ENCODE peak calls at places on chromosomes 13 and 19, in seven cellular contexts. C, P, V, F, Z, Y and L are unnamed samples.

GRCh38 chr13:26473571-26474230 is 83.8 kb upstream of the WASF3 start:
- DNase-seq in V (no peak), Y (no peak), F (no peak), C (no peak), P (no peak), Z (no peak), L (no peak)

GRCh38 chr13:44354884-44355283 is 18.7 kb upstream of the SERP2 start:
- DNase-seq in P (no peak), C (no peak), F (no peak), Z (no peak), Y (no peak), V (no peak), L (no peak)

GRCh38 chr13:71219671-71220070 is 647.3 kb downstream of the DACH1 start:
- DNase-seq in Y (no peak), F (no peak), Z (no peak), V (no peak), P (no peak), C (peak; percentile 13), L (no peak)

GRCh38 chr19:47497821-47498520 is 14.0 kb upstream of the KPTN start:
- DNase-seq in Y (no peak), Z (no peak), C (no peak), P (no peak), F (no peak), V (no peak), L (no peak)

GRCh38 chr19:47005164-47005641 is 14.4 kb upstream of the NPAS1 start:
- DNase-seq in F (no peak), C (peak; percentile 41), Z (no peak), V (no peak), P (no peak), Y (no peak), L (no peak)

GRCh38 chr13:57627663-57628062 is 3.9 kb upstream of the PCDH17 start:
- DNase-seq in C (peak; percentile 51), V (peak; percentile 41), F (peak; percentile 43), P (peak; percentile 26), Y (no peak), Z (peak; percentile 21), L (peak; percentile 55)

GRCh38 chr19:38303517-38304351 is at the start of gene C19orf33:
- DNase-seq in Y (peak; percentile 84), V (peak; percentile 88), P (no peak), F (no peak), C (peak; percentile 91), Z (no peak), L (peak; percentile 93)

GRCh38 chr19:58563034-58563573 is 4.7 kb upstream of the UBE2M start:
- DNase-seq in Z (no peak), C (peak; percentile 50), F (peak; percentile 40), V (no peak), P (no peak), Y (no peak), L (peak; percentile 8)

GRCh38 chr19:33519416-33519815 is 2.2 kb downstream of the PEPD start:
- DNase-seq in V (no peak), Z (no peak), P (no peak), F (no peak), C (no peak), Y (no peak), L (no peak)

GRCh38 chr19:35885225-35885624 is 15.1 kb downstream of the NFKBID start:
- DNase-seq in V (no peak), F (no peak), P (no peak), Y (no peak), Z (no peak), C (no peak), L (no peak)

GRCh38 chr13:98252931-98253470 is 75.9 kb upstream of the RNF113B start:
- DNase-seq in P (no peak), V (no peak), F (no peak), Y (peak; percentile 21), Z (no peak), C (no peak), L (peak; percentile 38)

GRCh38 chr19:41427647-41428480 is 690 bp upstream of the B3GNT8 start:
- DNase-seq in Z (no peak), C (peak; percentile 63), Y (no peak), P (peak; percentile 21), F (no peak), V (no peak), L (peak; percentile 68)

GRCh38 chr19:35755550-35756371 is 1.1 kb downstream of the HSPB6 start:
- DNase-seq in Z (no peak), C (peak; percentile 23), F (no peak), P (peak; percentile 47), Y (no peak), V (no peak), L (peak; percentile 70)

GRCh38 chr13:21911916-21912315 is 241.0 kb downstream of the FGF9 start:
- DNase-seq in F (no peak), C (no peak), V (no peak), Z (no peak), P (no peak), Y (no peak), L (no peak)

GRCh38 chr13:112861876-112862615 is 107.0 kb upstream of the MCF2L start:
- DNase-seq in Y (no peak), P (no peak), F (no peak), V (no peak), C (no peak), Z (no peak), L (no peak)

GRCh38 chr19:28864577-28865042 is 348.3 kb downstream of the UQCRFS1 start:
- DNase-seq in Z (no peak), C (no peak), Y (no peak), F (no peak), P (no peak), V (no peak), L (no peak)

GRCh38 chr19:35266904-35267817 is 1.6 kb upstream of the USF2 start:
- DNase-seq in V (peak; percentile 12), C (peak; percentile 63), Y (no peak), F (peak; percentile 58), Z (peak; percentile 37), P (peak; percentile 49), L (peak; percentile 69)

GRCh38 chr19:10516064-10516385 is 1.2 kb downstream of the S1PR5 start:
- DNase-seq in Z (no peak), Y (no peak), V (no peak), P (no peak), F (no peak), C (no peak), L (no peak)

GRCh38 chr13:56528040-56528760 is 612.5 kb upstream of the PRR20A start:
- DNase-seq in C (no peak), Y (no peak), Z (peak; percentile 54), P (no peak), V (no peak), F (no peak), L (no peak)

GRCh38 chr19:38912600-38913514 is 871 bp upstream of the CCER2 start:
- DNase-seq in Y (no peak), C (no peak), P (no peak), Z (no peak), V (no peak), F (no peak), L (no peak)

GRCh38 chr19:18626906-18627305 is 9.9 kb upstream of the KLHL26 start:
- DNase-seq in C (peak; percentile 28), V (no peak), Z (no peak), Y (no peak), F (no peak), P (no peak), L (no peak)

GRCh38 chr13:94583926-94584325 is 12.0 kb downstream of the TGDS start:
- DNase-seq in C (no peak), Z (no peak), Y (no peak), F (no peak), V (peak; percentile 2), P (no peak), L (no peak)
- TF ChIP-seq CTCF in C (no peak), Z (no peak), Y (no peak), F (no peak), V (no peak), P (no peak), L (no peak)

GRCh38 chr19:2475702-2476450 is at the start of gene GADD45B:
- DNase-seq in F (peak; percentile 99), Y (peak; percentile 95), P (peak; percentile 98), C (peak; percentile 97), V (peak; percentile 95), Z (peak; percentile 99), L (peak; percentile 98)

GRCh38 chr19:2477732-2478191 is 1.8 kb downstream of the GADD45B start:
- DNase-seq in V (peak; percentile 35), Z (peak; percentile 56), Y (no peak), F (peak; percentile 69), P (no peak), C (no peak), L (peak; percentile 29)

GRCh38 chr19:2477141-2477710 is 1.3 kb downstream of the GADD45B start:
- DNase-seq in P (peak; percentile 44), F (peak; percentile 33), V (peak; percentile 50), Y (no peak), Z (peak; percentile 47), C (no peak), L (peak; percentile 69)

GRCh38 chr19:2475018-2475701 is 767 bp upstream of the GADD45B start:
- DNase-seq in C (peak; percentile 59), Z (peak; percentile 72), Y (no peak), F (peak; percentile 76), V (peak; percentile 58), P (peak; percentile 65), L (peak; percentile 77)

DNA sequence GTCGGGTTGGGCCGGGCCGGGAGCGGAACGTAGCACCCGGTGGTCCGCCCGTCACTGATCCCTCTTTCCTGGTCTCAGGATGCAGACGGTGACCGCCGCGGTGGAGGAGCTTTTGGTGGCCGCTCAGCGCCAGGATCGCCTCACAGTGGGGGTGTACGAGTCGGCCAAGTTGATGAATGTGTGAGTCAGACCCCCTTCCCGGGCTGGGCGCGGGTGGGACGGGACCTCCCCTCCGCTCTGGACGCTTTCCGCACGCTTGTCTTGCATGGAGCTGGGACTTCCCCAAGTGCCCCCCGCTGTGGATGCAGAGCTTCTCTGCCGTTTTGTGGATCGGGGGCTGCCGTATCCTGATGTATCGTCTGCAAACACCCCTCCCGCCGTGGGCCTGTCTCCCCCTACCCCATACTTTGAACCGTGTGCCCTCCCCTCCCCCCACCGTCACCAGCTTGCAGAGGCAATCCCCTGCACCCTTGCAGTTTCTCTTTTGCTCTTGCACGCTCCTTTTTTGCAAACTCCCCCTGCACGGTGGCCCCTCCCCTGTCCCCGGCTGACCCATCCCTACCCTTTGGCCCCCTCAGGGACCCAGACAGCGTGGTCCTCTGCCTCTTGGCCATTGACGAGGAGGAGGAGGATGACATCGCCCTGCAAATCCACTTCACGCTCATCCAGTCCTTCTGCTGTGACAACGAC is 669 bp downstream of the GADD45B start:
- DNase-seq in V (peak; percentile 39), Y (no peak), C (peak; percentile 74), P (peak; percentile 73), Z (peak; percentile 65), F (peak; percentile 59), L (peak; percentile 60)
- H2AFZ ChIP-seq in V (no peak overlapping the region), Y (no peak overlapping the region), C (no peak overlapping the region), P (no peak overlapping the region), Z (no peak overlapping the region), F (no peak overlapping the region), L (no peak overlapping the region)

GRCh38 chr13:62113145-62113544 is 697.5 kb upstream of the PCDH20 start:
- DNase-seq in Y (no peak), Z (no peak), C (no peak), F (no peak), V (no peak), P (no peak), L (no peak)
- TF ChIP-seq EZH2phosphoT487 in Y (no peak), Z (no peak), C (no peak), F (no peak), V (no peak), P (no peak), L (no peak)

DNA sequence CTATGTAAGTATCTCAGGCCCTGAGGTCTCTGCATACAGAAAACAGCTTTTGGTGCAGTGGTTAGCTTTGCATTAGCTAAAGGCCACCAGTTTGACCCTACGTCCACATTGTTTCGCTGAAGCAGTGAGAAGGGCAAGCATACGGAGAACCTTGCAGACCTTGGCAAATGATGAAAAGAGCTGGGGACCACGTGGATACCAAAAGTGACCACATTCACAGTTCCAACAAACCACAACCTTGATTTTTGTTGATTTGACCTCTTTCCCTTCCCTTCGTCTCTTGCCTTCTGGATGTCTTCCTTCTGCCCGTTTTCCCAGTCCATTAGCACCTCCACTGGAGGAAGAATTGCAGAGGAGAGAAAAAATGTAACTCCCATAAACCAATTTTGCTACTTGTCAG is 293.8 kb upstream of the HTR2A start:
- DNase-seq in F (no peak), Y (no peak), Z (no peak), V (no peak), P (no peak), C (no peak), L (no peak)
- TF ChIP-seq CTCF in F (no peak), Y (no peak), Z (no peak), V (no peak), P (no peak), C (no peak), L (no peak)